ENCODE peak calls at places on chromosomes 3 and 15, in six cellular contexts. O, A, L, G, S and F are unnamed samples.

GRCh38 chr3:178562869-178563232 is 26.6 kb downstream of the KCNMB2 start:
- DNase-seq in O (peak; percentile 26), A (no peak), L (no peak), G (no peak), S (no peak), F (no peak)

GRCh38 chr3:154758109-154758868 is 321.8 kb upstream of the MME start:
- DNase-seq in O (peak; percentile 56), A (peak; percentile 31), L (peak; percentile 42), G (peak; percentile 17), S (peak; percentile 65), F (peak; percentile 7)

GRCh38 chr3:53026423-53027162 is 19.3 kb downstream of the SFMBT1 start:
- DNase-seq in O (no peak), A (no peak), L (no peak), G (peak; percentile 5), S (no peak), F (no peak)

GRCh38 chr15:61091229-61091628 is 137.9 kb downstream of the RORA start:
- DNase-seq in O (no peak), A (no peak), L (no peak), G (peak; percentile 91), S (no peak), F (no peak)

GRCh38 chr3:143808999-143809700 is 39.1 kb downstream of the SLC9A9 start:
- DNase-seq in O (peak; percentile 51), A (no peak), L (no peak), G (no peak), S (no peak), F (no peak)

GRCh38 chr3:47374587-47374986 is 6.2 kb upstream of the PTPN23 start:
- DNase-seq in O (no peak), A (no peak), L (no peak), G (no peak), S (no peak), F (no peak)

GRCh38 chr3:154275965-154276364 is 48.3 kb downstream of the DHX36 start:
- DNase-seq in O (no peak), A (no peak), L (no peak), G (peak; percentile 29), S (peak; percentile 13), F (no peak)

GRCh38 chr15:27853624-27854455 is 245.3 kb downstream of the OCA2 start:
- DNase-seq in O (no peak), A (no peak), L (no peak), G (no peak), S (no peak), F (no peak)

GRCh38 chr3:120169407-120169806 is 75.2 kb upstream of the GSK3B start:
- DNase-seq in O (no peak), A (no peak), L (peak; percentile 45), G (no peak), S (no peak), F (no peak)

GRCh38 chr3:55897573-55898224 is 410.6 kb upstream of the WNT5A start:
- DNase-seq in O (peak; percentile 6), A (peak; percentile 6), L (peak; percentile 37), G (peak; percentile 57), S (peak; percentile 72), F (no peak)

GRCh38 chr15:67120839-67121540 is 55.6 kb downstream of the SMAD3 start:
- DNase-seq in O (peak; percentile 88), A (peak; percentile 55), L (peak; percentile 85), G (peak; percentile 18), S (peak; percentile 61), F (no peak)

GRCh38 chr3:16205156-16205870 is 30.8 kb downstream of the GALNT15 start:
- DNase-seq in O (peak; percentile 28), A (no peak), L (peak; percentile 85), G (no peak), S (peak; percentile 97), F (no peak)

GRCh38 chr15:88881781-88882180 is 13.6 kb downstream of the HAPLN3 start:
- DNase-seq in O (no peak), A (no peak), L (no peak), G (no peak), S (no peak), F (no peak)

GRCh38 chr15:29669823-29670222 is 152.4 kb downstream of the TJP1 start:
- DNase-seq in O (peak; percentile 29), A (peak; percentile 56), L (peak; percentile 87), G (no peak), S (peak; percentile 86), F (no peak)

GRCh38 chr3:11514191-11514770 is 129.4 kb downstream of the VGLL4 start:
- DNase-seq in O (peak; percentile 90), A (peak; percentile 37), L (peak; percentile 58), G (peak; percentile 89), S (peak; percentile 88), F (peak; percentile 39)

GRCh38 chr15:55694652-55695150 is 48.3 kb downstream of the PRTG start:
- DNase-seq in O (no peak), A (no peak), L (no peak), G (peak; percentile 39), S (peak; percentile 57), F (no peak)

GRCh38 chr3:171028025-171028778 is 1.7 kb upstream of the SLC2A2 start:
- DNase-seq in O (peak; percentile 89), A (peak; percentile 86), L (peak; percentile 68), G (peak; percentile 45), S (no peak), F (peak; percentile 56)

GRCh38 chr3:87145553-87145952 is 81.6 kb upstream of the CHMP2B start:
- DNase-seq in O (no peak), A (peak; percentile 38), L (peak; percentile 53), G (peak; percentile 59), S (peak; percentile 48), F (no peak)